ENCODE peak calls at places on chromosome 3, in eight cellular contexts. K, G, M, T, U, Y, J and R are unnamed samples.

GRCh38 chr3:129289201-129289921 is 10.7 kb downstream of the HMCES start:
- DNase-seq in K (no peak), G (no peak), M (no peak), T (no peak), U (no peak), Y (no peak), J (no peak), R (no peak)

GRCh38 chr3:154182322-154182922 is 61.2 kb downstream of the ARHGEF26 start:
- DNase-seq in K (no peak), G (no peak), M (no peak), T (no peak), U (no peak), Y (no peak), J (no peak), R (no peak)

GRCh38 chr3:127820871-127821853 is 1.2 kb downstream of the MGLL start:
- DNase-seq in K (no peak), G (no peak), M (peak), T (no peak), U (no peak), Y (peak), J (peak), R (peak)

GRCh38 chr3:50390523-50391177 is 31.3 kb upstream of the TMEM115 start:
- DNase-seq in K (no peak), G (peak), M (peak), T (peak), U (no peak), Y (peak), J (peak), R (peak)

GRCh38 chr3:142019794-142020320 is 129.5 kb downstream of the TFDP2 start:
- DNase-seq in K (no peak), G (no peak), M (peak), T (peak), U (no peak), Y (no peak), J (no peak), R (no peak)

GRCh38 chr3:190038050-190038631 is 82.6 kb downstream of the P3H2 start:
- DNase-seq in K (peak), G (peak), M (peak), T (no peak), U (no peak), Y (peak), J (no peak), R (peak)

GRCh38 chr3:135190658-135191057 is 395.6 kb downstream of the EPHB1 start:
- DNase-seq in K (no peak), G (no peak), M (no peak), T (no peak), U (no peak), Y (no peak), J (no peak), R (no peak)

GRCh38 chr3:186708983-186709679 is 8.0 kb upstream of the KNG1 start:
- DNase-seq in K (no peak), G (no peak), M (peak), T (no peak), U (no peak), Y (no peak), J (no peak), R (no peak)

GRCh38 chr3:135260025-135260424 is 465.0 kb downstream of the EPHB1 start:
- DNase-seq in K (no peak), G (no peak), M (no peak), T (no peak), U (no peak), Y (no peak), J (no peak), R (no peak)

GRCh38 chr3:170741756-170742530 is 128.1 kb downstream of the RPL22L1 start:
- DNase-seq in K (no peak), G (no peak), M (no peak), T (no peak), U (no peak), Y (no peak), J (no peak), R (no peak)

GRCh38 chr3:29582310-29582709 is 301.4 kb downstream of the RBMS3 start:
- DNase-seq in K (no peak), G (no peak), M (no peak), T (no peak), U (no peak), Y (no peak), J (no peak), R (no peak)

GRCh38 chr3:137222736-137223135 is 265.0 kb downstream of the IL20RB start:
- DNase-seq in K (no peak), G (no peak), M (no peak), T (no peak), U (no peak), Y (no peak), J (no peak), R (no peak)
- TF ChIP-seq POLR2A in K (no peak), G (no peak), M (no peak), T (no peak), U (no peak), Y (no peak), J (no peak), R (no peak)

DNA sequence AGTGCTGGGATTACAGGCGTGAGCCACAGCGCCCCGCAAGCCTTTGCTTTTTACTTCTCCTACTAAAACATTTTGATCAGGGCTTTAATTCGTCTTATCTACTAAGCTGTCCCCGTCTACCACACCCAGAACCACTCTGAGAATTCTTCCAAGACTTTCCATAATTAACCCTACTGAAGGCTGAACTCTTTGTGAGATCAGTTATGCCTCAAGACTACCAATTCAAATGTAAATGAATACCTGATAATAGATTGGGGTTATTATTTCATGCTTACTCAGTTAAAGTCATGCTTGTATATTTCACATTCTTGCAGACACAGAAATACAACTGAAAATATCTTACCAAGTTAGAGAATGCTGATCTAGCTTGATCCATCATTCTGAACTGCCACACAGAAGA is 5.2 kb downstream of the TFRC start:
- DNase-seq in K (no peak), G (no peak), M (no peak), T (no peak), U (no peak), Y (no peak), J (no peak), R (no peak)
- TF ChIP-seq CTCF in K (no peak), G (no peak), M (no peak), T (no peak), U (no peak), Y (no peak), J (no peak), R (no peak)

GRCh38 chr3:30702038-30702437 is 95.6 kb downstream of the TGFBR2 start:
- DNase-seq in K (no peak), G (no peak), M (no peak), T (no peak), U (no peak), Y (no peak), J (no peak), R (no peak)
- H3K4me3 ChIP-seq in K (no peak), G (no peak), M (no peak), T (no peak), U (no peak), Y (no peak), J (no peak), R (no peak)

GRCh38 chr3:44109997-44110396 is 131.7 kb upstream of the TOPAZ1 start:
- DNase-seq in K (no peak), G (no peak), M (no peak), T (no peak), U (no peak), Y (no peak), J (no peak), R (no peak)
- TF ChIP-seq POLR2A in K (no peak), G (no peak), M (no peak), T (no peak), U (no peak), Y (no peak), J (no peak), R (no peak)

DNA sequence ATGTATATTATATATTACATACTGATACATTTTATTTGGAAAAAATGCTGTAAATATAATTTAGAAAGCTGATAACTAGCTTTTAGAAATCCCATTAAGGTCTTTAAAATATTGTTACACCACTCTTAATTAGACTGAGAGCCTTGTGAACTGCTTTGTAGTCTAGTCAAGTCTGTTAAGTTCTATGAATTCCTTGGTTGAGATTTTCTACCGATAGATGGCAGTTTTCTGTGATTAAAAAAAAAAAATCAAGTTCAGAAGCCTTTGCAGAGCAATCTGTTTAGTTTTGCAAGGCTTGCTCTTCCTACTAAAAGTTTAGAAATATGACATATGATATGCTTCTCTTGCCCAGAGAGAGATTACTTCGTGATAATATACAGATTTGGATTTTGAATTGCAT is 60.4 kb upstream of the SLITRK3 start:
- DNase-seq in K (peak), G (no peak), M (no peak), T (no peak), U (no peak), Y (no peak), J (no peak), R (no peak)
- TF ChIP-seq CTCF in K (peak), G (no peak), M (no peak), T (no peak), U (no peak), Y (no peak), J (no peak), R (no peak)

GRCh38 chr3:84958495-84959469 is at the start of gene CADM2:
- DNase-seq in K (peak), G (peak), M (peak), T (peak), U (peak), Y (peak), J (peak), R (peak)
- H3K4me3 ChIP-seq in K (peak), G (peak), M (peak), T (peak), U (peak), Y (peak), J (peak), R (peak)

GRCh38 chr3:149224736-149225594 is 3.3 kb upstream of the CP start:
- DNase-seq in K (peak), G (no peak), M (peak), T (no peak), U (no peak), Y (no peak), J (no peak), R (no peak)
- TF ChIP-seq POLR2A in K (no peak), G (no peak), M (no peak), T (no peak), U (no peak), Y (no peak), J (no peak), R (no peak)

GRCh38 chr3:56986347-56986746 is 74.1 kb upstream of the SPATA12 start:
- DNase-seq in K (no peak), G (no peak), M (no peak), T (no peak), U (no peak), Y (peak), J (no peak), R (no peak)

GRCh38 chr3:56983427-56983826 is 77.0 kb upstream of the SPATA12 start:
- DNase-seq in K (no peak), G (no peak), M (no peak), T (no peak), U (no peak), Y (peak), J (no peak), R (no peak)

GRCh38 chr3:56987238-56987932 is 73.1 kb upstream of the SPATA12 start:
- DNase-seq in K (no peak), G (no peak), M (peak), T (no peak), U (no peak), Y (no peak), J (no peak), R (no peak)

GRCh38 chr3:56988458-56988857 is 72.0 kb upstream of the SPATA12 start:
- DNase-seq in K (no peak), G (no peak), M (no peak), T (no peak), U (no peak), Y (no peak), J (no peak), R (no peak)

GRCh38 chr3:56985460-56986327 is 74.8 kb upstream of the SPATA12 start:
- DNase-seq in K (no peak), G (no peak), M (no peak), T (no peak), U (no peak), Y (peak), J (no peak), R (no peak)
- TF ChIP-seq CTCF in K (no peak), G (no peak), M (no peak), T (no peak), U (no peak), Y (no peak), J (no peak), R (no peak)

GRCh38 chr3:57233799-57234198 is 6.3 kb downstream of the APPL1 start:
- DNase-seq in K (no peak), G (no peak), M (no peak), T (no peak), U (no peak), Y (no peak), J (no peak), R (no peak)
- H3K4me3 ChIP-seq in K (no peak), G (no peak), M (no peak), T (no peak), U (no peak), Y (no peak), J (no peak), R (no peak)